ENCODE peak calls at places on chromosomes 11 and 22, in four cellular contexts. V is HepG2, R is GM12878, Y is H1. U is an unnamed sample.

GRCh38 chr11:1754376-1755150 is 4.2 kb upstream of the IFITM10 start:
- DNase-seq in Y (no peak), R (no peak), V (no peak), U (no peak)

GRCh38 chr11:103515283-103515682 is 406.1 kb downstream of the DYNC2H1 start:
- DNase-seq in V (no peak), Y (no peak), R (no peak), U (no peak)

GRCh38 chr22:46010951-46011626 is 34.1 kb upstream of the WNT7B start:
- DNase-seq in Y (no peak), V (peak), R (no peak), U (no peak)

GRCh38 chr11:10351768-10352641 is 47.1 kb downstream of the ADM start:
- DNase-seq in Y (peak), V (peak), R (no peak), U (peak)

GRCh38 chr22:37846433-37846832 is 2.3 kb upstream of the ANKRD54 start:
- DNase-seq in Y (no peak), R (no peak), V (no peak), U (no peak)

GRCh38 chr11:100573911-100574513 is 113.1 kb upstream of the ARHGAP42 start:
- DNase-seq in R (no peak), Y (no peak), V (no peak), U (no peak)

GRCh38 chr11:57214494-57214893 is 22.6 kb downstream of the APLNR start:
- DNase-seq in Y (no peak), R (no peak), V (no peak), U (no peak)

GRCh38 chr11:130400793-130401483 is 27.5 kb downstream of the ADAMTS8 start:
- DNase-seq in R (no peak), Y (no peak), V (no peak), U (no peak)

GRCh38 chr22:31857247-31857646 is 87.1 kb upstream of the YWHAH start:
- DNase-seq in V (no peak), Y (peak), R (no peak), U (peak)

GRCh38 chr11:32456864-32457263 is 21.5 kb upstream of the WT1 start:
- DNase-seq in V (no peak), Y (no peak), R (no peak), U (no peak)

GRCh38 chr11:69048056-69048717 is 545 bp upstream of the TPCN2 start:
- DNase-seq in Y (no peak), V (no peak), R (no peak), U (no peak)
- TF ChIP-seq BRCA1 in Y (no peak), V (no peak), R (no peak), U (no peak)

GRCh38 chr22:47198801-47199251 is 436.4 kb downstream of the TBC1D22A start:
- DNase-seq in Y (peak), R (no peak), V (no peak), U (no peak)
- TF ChIP-seq BRCA1 in Y (no peak), R (no peak), V (no peak), U (no peak)

GRCh38 chr22:26479792-26480610 is 3.6 kb downstream of the HPS4 start:
- DNase-seq in R (no peak), Y (no peak), V (peak), U (no peak)
- TF ChIP-seq BRCA1 in R (no peak), Y (no peak), V (no peak), U (no peak)

DNA sequence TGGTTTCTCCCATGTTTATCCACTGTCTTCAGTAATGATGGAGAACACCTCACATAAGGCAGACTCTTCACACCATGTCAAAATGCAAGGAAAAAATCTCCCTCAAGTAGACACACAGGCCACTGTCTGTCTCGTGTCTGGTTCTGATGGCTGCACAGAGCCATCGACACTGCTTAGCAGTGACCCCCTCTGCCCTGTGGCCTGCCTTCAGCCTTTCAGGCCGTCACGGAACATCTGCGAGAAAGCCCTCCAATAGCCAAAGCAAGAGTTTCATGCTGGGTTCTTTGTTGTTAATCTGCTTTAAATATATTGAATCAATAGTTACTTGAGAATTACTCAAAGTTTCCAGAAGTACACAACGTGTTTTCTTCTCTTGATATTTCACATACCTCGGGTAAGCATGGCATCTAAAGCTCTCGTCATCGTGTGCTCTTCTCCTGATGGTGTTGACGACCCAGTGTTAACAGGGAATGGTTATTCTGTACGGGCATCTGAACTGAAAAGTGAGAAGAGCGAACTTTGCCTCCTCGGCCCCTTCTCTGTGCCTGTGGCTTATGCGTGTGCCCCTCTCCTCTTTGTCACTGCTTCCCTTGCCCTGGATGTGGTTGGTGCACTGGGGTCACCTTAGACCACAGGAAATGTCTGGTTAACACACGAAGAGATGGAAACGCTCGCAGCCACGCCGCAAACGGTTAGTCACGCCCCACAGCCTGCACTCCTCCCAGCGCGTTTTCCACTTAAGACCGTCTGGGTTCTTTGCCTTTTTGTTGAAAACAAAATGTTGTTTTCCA is 33.4 kb upstream of the CTTN start:
- DNase-seq in Y (peak), V (no peak), R (peak), U (no peak)
- TF ChIP-seq BRCA1 in Y (no peak), V (no peak), R (no peak), U (no peak)

GRCh38 chr11:17014321-17014773 is at the start of gene PLEKHA7:
- DNase-seq in Y (no peak), R (no peak), V (peak), U (peak)
- TF ChIP-seq BRCA1 in Y (no peak), R (no peak), V (no peak), U (no peak)

GRCh38 chr22:39622881-39623367 is 52.4 kb downstream of the CACNA1I start:
- DNase-seq in V (peak), R (no peak), Y (peak), U (peak)
- TF ChIP-seq BRCA1 in V (no peak), R (no peak), Y (no peak), U (no peak)

GRCh38 chr22:50490531-50491308 is 4.1 kb downstream of the MIOX start:
- DNase-seq in V (no peak), Y (no peak), R (no peak), U (no peak)
- TF ChIP-seq BRCA1 in V (no peak), Y (no peak), R (no peak), U (no peak)

GRCh38 chr22:23822101-23822671 is 16.6 kb downstream of the DERL3 start:
- DNase-seq in R (no peak), Y (no peak), V (no peak), U (no peak)
- TF ChIP-seq BRCA1 in R (no peak), Y (no peak), V (no peak), U (no peak)

U was measured in K562.